ENCODE peak calls at places on chromosomes 7 and 10, in six cellular contexts. G, O, I, F, K and Q are unnamed samples.

GRCh38 chr10:124745678-124746077 is 1.5 kb upstream of the FAM53B start:
- DNase-seq in K (no peak), G (peak; percentile 77), I (peak; percentile 54), F (no peak), O (no peak), Q (no peak)

GRCh38 chr10:48444266-48444665 is 137.8 kb downstream of the MAPK8 start:
- DNase-seq in I (no peak), G (peak; percentile 57), F (no peak), K (no peak), O (no peak), Q (no peak)

GRCh38 chr10:15836797-15837196 is 23.5 kb downstream of the MINDY3 start:
- DNase-seq in O (no peak), F (no peak), K (no peak), G (no peak), I (no peak), Q (no peak)

GRCh38 chr10:79445217-79445707 is at the start of gene ZCCHC24:
- DNase-seq in G (no peak), F (no peak), O (peak; percentile 41), I (peak; percentile 39), K (peak; percentile 77), Q (no peak)

GRCh38 chr10:22629843-22630228 is 84.5 kb downstream of the PIP4K2A start:
- DNase-seq in I (no peak), G (no peak), O (no peak), F (no peak), K (no peak), Q (no peak)

GRCh38 chr7:18864967-18865366 is 252.5 kb downstream of the TWIST1 start:
- DNase-seq in F (no peak), O (no peak), G (no peak), K (no peak), I (no peak), Q (no peak)

GRCh38 chr10:114359041-114359952 is 45.0 kb downstream of the AFAP1L2 start:
- DNase-seq in F (no peak), G (no peak), K (no peak), O (no peak), I (no peak), Q (no peak)

GRCh38 chr7:8751557-8752231 is 318.3 kb downstream of the NXPH1 start:
- DNase-seq in F (no peak), K (no peak), I (no peak), G (no peak), O (no peak), Q (no peak)

GRCh38 chr10:109784236-109784635 is 139.1 kb downstream of the XPNPEP1 start:
- DNase-seq in O (no peak), F (no peak), K (no peak), G (no peak), I (no peak), Q (no peak)

GRCh38 chr10:65751896-65752295 is 1173.9 kb upstream of the LRRTM3 start:
- DNase-seq in F (no peak), I (no peak), K (no peak), G (no peak), O (no peak), Q (no peak)

GRCh38 chr7:23043441-23043840 is 29.5 kb upstream of the HYCC1 start:
- DNase-seq in G (no peak), F (no peak), I (no peak), O (no peak), K (no peak), Q (no peak)

GRCh38 chr7:107958764-107959526 is 44.0 kb downstream of the LAMB1 start:
- DNase-seq in I (no peak), O (no peak), F (no peak), K (no peak), G (peak; percentile 87), Q (no peak)

GRCh38 chr7:117737882-117738281 is 135.4 kb downstream of the CTTNBP2 start:
- DNase-seq in K (no peak), O (no peak), I (no peak), G (no peak), F (peak; percentile 76), Q (no peak)

GRCh38 chr10:69864321-69864720 is 62.6 kb downstream of the COL13A1 start:
- DNase-seq in G (peak; percentile 81), I (no peak), F (no peak), O (no peak), K (no peak), Q (no peak)

GRCh38 chr7:155230169-155230593 is 67.5 kb upstream of the INSIG1 start:
- DNase-seq in F (peak; percentile 77), O (no peak), I (peak; percentile 96), G (peak; percentile 76), K (no peak), Q (no peak)

GRCh38 chr7:77897004-77897547 is 98.5 kb downstream of the PHTF2 start:
- DNase-seq in F (no peak), K (no peak), I (no peak), O (no peak), G (no peak), Q (no peak)

GRCh38 chr10:132390455-132391371 is 6.3 kb upstream of the PWWP2B start:
- DNase-seq in I (no peak), O (no peak), G (no peak), K (peak; percentile 38), F (no peak), Q (peak; percentile 37)

GRCh38 chr10:115082521-115082920 is 10.6 kb upstream of the ATRNL1 start:
- DNase-seq in G (peak; percentile 5), F (no peak), I (no peak), O (no peak), K (no peak), Q (no peak)

GRCh38 chr7:16416289-16417282 is 4.8 kb downstream of the CRPPA start:
- DNase-seq in I (peak; percentile 25), G (peak; percentile 51), F (no peak), O (no peak), K (no peak), Q (no peak)

GRCh38 chr10:114458955-114459354 is 54.7 kb upstream of the AFAP1L2 start:
- DNase-seq in O (no peak), I (peak; percentile 12), G (peak; percentile 48), F (no peak), K (peak; percentile 65), Q (peak; percentile 60)

GRCh38 chr7:131261476-131261994 is 66.1 kb upstream of the MKLN1 start:
- DNase-seq in I (no peak), G (no peak), O (no peak), K (no peak), F (no peak), Q (no peak)

GRCh38 chr10:119313645-119314044 is 106.3 kb downstream of the GRK5 start:
- DNase-seq in G (no peak), K (no peak), I (no peak), F (no peak), O (no peak), Q (no peak)

GRCh38 chr10:60606343-60607080 is 171.8 kb upstream of the CDK1 start:
- DNase-seq in O (no peak), G (peak; percentile 86), F (no peak), K (no peak), I (no peak), Q (no peak)

GRCh38 chr7:158567153-158567603 is 20.4 kb downstream of the PTPRN2 start:
- DNase-seq in O (no peak), K (no peak), G (no peak), I (no peak), F (no peak), Q (no peak)

GRCh38 chr7:82578430-82578829 is 134.9 kb upstream of the CACNA2D1 start:
- DNase-seq in I (no peak), G (peak; percentile 77), F (no peak), O (no peak), K (no peak), Q (no peak)

GRCh38 chr7:153433223-153433622 is 619.0 kb upstream of the DPP6 start:
- DNase-seq in O (no peak), G (no peak), I (no peak), F (no peak), K (no peak), Q (no peak)

GRCh38 chr7:100768784-100769183 is 35.4 kb downstream of the ZAN start:
- DNase-seq in G (no peak), I (no peak), F (no peak), K (no peak), O (no peak), Q (no peak)

GRCh38 chr10:132783865-132784581 is 1.9 kb downstream of the NKX6-2 start:
- DNase-seq in F (no peak), I (no peak), O (no peak), K (no peak), G (no peak), Q (no peak)

GRCh38 chr7:47516985-47517590 is 64.8 kb downstream of the TNS3 start:
- DNase-seq in F (no peak), I (peak; percentile 19), O (no peak), K (no peak), G (no peak), Q (no peak)

GRCh38 chr7:42180806-42181205 is 56.2 kb downstream of the GLI3 start:
- DNase-seq in O (no peak), F (no peak), K (no peak), I (no peak), G (peak; percentile 52), Q (no peak)

GRCh38 chr10:42979181-42979580 is 97.7 kb upstream of the RET start:
- DNase-seq in F (no peak), I (no peak), K (no peak), O (no peak), G (no peak), Q (no peak)

GRCh38 chr7:19116121-19117080 is 1.0 kb downstream of the TWIST1 start:
- DNase-seq in I (no peak), F (no peak), G (peak; percentile 68), O (no peak), K (no peak), Q (peak; percentile 49)

GRCh38 chr7:140196361-140197217 is 19.8 kb upstream of the KDM7A start:
- DNase-seq in I (no peak), G (peak; percentile 92), F (no peak), K (no peak), O (no peak), Q (peak; percentile 78)

GRCh38 chr10:88702848-88703597 is 3.0 kb upstream of the LIPK start:
- DNase-seq in G (no peak), K (no peak), F (no peak), I (peak; percentile 91), O (no peak), Q (no peak)

GRCh38 chr10:36448760-36449681 is 676.4 kb upstream of the ANKRD30A start:
- DNase-seq in I (no peak), F (no peak), O (no peak), K (no peak), G (peak; percentile 54), Q (no peak)

GRCh38 chr7:33904680-33905388 is 505 bp upstream of the BMPER start:
- DNase-seq in O (peak; percentile 45), K (peak; percentile 44), F (no peak), G (peak; percentile 79), I (no peak), Q (peak; percentile 83)

GRCh38 chr7:157499835-157500153 is 163.0 kb downstream of the DNAJB6 start:
- DNase-seq in G (no peak), F (no peak), O (no peak), K (no peak), I (no peak), Q (peak; percentile 36)

GRCh38 chr7:129875160-129875559 is 77.6 kb downstream of the UBE2H start:
- DNase-seq in G (no peak), I (no peak), F (no peak), O (no peak), K (no peak), Q (no peak)

GRCh38 chr7:140645166-140645565 is 4.6 kb upstream of the DENND2A start:
- DNase-seq in O (no peak), G (no peak), F (no peak), K (no peak), I (no peak), Q (peak; percentile 60)

GRCh38 chr7:35384761-35385700 is 131.1 kb upstream of the TBX20 start:
- DNase-seq in K (no peak), G (peak; percentile 13), F (no peak), O (no peak), I (no peak), Q (no peak)